ENCODE peak calls at places on chromosomes 4 and X, in five cellular contexts. R, Z, J, S and Q are unnamed samples.

GRCh38 chr4:38310446-38311043 is 350.3 kb downstream of the PTTG2 start:
- DNase-seq in R (peak), Z (no peak), J (no peak), S (no peak), Q (peak)

GRCh38 chrX:130738638-130739195 is 164.3 kb downstream of the ENOX2 start:
- DNase-seq in R (no peak), Z (no peak), J (peak), S (no peak), Q (no peak)

GRCh38 chrX:151703487-151703886 is 8.2 kb downstream of the PRRG3 start:
- DNase-seq in R (no peak), Z (peak), J (no peak), S (peak), Q (no peak)

GRCh38 chrX:119147486-119147885 is 19.9 kb upstream of the KIAA1210 start:
- DNase-seq in R (no peak), Z (no peak), J (no peak), S (no peak), Q (no peak)

GRCh38 chrX:53584891-53585290 is 101.6 kb downstream of the HUWE1 start:
- DNase-seq in R (no peak), Z (no peak), J (no peak), S (no peak), Q (no peak)

GRCh38 chr4:134132086-134132783 is 69.4 kb downstream of the PABPC4L start:
- DNase-seq in R (no peak), Z (no peak), J (no peak), S (no peak), Q (no peak)

GRCh38 chrX:10288400-10288799 is 131.6 kb downstream of the CLCN4 start:
- DNase-seq in R (no peak), Z (no peak), J (no peak), S (no peak), Q (no peak)

GRCh38 chr4:7725951-7726350 is 213.7 kb downstream of the AFAP1 start:
- DNase-seq in R (no peak), Z (no peak), J (no peak), S (no peak), Q (no peak)

GRCh38 chrX:101764538-101764937 is 104.9 kb upstream of the ARMCX2 start:
- DNase-seq in R (no peak), Z (no peak), J (no peak), S (no peak), Q (no peak)

GRCh38 chr4:125762537-125762936 is 447.8 kb downstream of the FAT4 start:
- DNase-seq in R (no peak), Z (no peak), J (no peak), S (no peak), Q (no peak)

GRCh38 chr4:81260443-81261102 is 45.6 kb upstream of the PRKG2 start:
- DNase-seq in R (no peak), Z (no peak), J (peak), S (no peak), Q (no peak)

GRCh38 chr4:138816883-138817282 is 198.7 kb upstream of the NOCT start:
- DNase-seq in R (no peak), Z (no peak), J (no peak), S (no peak), Q (no peak)

GRCh38 chrX:141989802-141990201 is 86.1 kb downstream of the MAGEC1 start:
- DNase-seq in R (no peak), Z (no peak), J (no peak), S (no peak), Q (no peak)

GRCh38 chrX:70434352-70434866 is 10.2 kb upstream of the DLG3 start:
- DNase-seq in R (peak), Z (peak), J (peak), S (peak), Q (peak)

GRCh38 chr4:40681600-40682297 is 52.1 kb upstream of the RBM47 start:
- DNase-seq in R (no peak), Z (no peak), J (no peak), S (no peak), Q (no peak)

GRCh38 chrX:55167124-55167523 is 53.0 kb upstream of the PAGE5 start:
- DNase-seq in R (no peak), Z (no peak), J (no peak), S (no peak), Q (no peak)

GRCh38 chr4:14241574-14241973 is 614.0 kb upstream of the BOD1L1 start:
- DNase-seq in R (no peak), Z (no peak), J (no peak), S (no peak), Q (no peak)

GRCh38 chr4:42172921-42173320 is 20.5 kb upstream of the BEND4 start:
- DNase-seq in R (no peak), Z (no peak), J (no peak), S (no peak), Q (no peak)

GRCh38 chr4:182339246-182339645 is 96.0 kb downstream of the TENM3 start:
- DNase-seq in R (no peak), Z (no peak), J (peak), S (no peak), Q (no peak)